ENCODE peak calls at places on chromosomes 3 and 15, in four cellular contexts. X, F, K and I are unnamed samples.

GRCh38 chr15:69530234-69530633 is 77.6 kb downstream of the RPLP1 start:
- DNase-seq in X (no peak), K (no peak), F (no peak), I (no peak)

GRCh38 chr3:65322910-65323309 is 635.1 kb upstream of the ADAMTS9 start:
- DNase-seq in K (no peak), F (no peak), X (no peak), I (no peak)

GRCh38 chr15:76258460-76258859 is 52.8 kb downstream of the ETFA start:
- DNase-seq in K (no peak), X (no peak), F (no peak), I (no peak)

GRCh38 chr3:18428036-18428435 is 2.9 kb upstream of the SATB1 start:
- DNase-seq in K (no peak), X (no peak), F (no peak), I (no peak)

GRCh38 chr3:141454906-141455602 is 31.8 kb upstream of the RASA2 start:
- DNase-seq in X (peak; percentile 83), F (peak; percentile 76), K (peak; percentile 92), I (no peak)

GRCh38 chr3:16319307-16319706 is 54.3 kb downstream of the OXNAD1 start:
- DNase-seq in K (no peak), F (no peak), X (no peak), I (no peak)

GRCh38 chr15:34793071-34793470 is 2.3 kb downstream of the ACTC1 start:
- DNase-seq in F (no peak), K (no peak), X (no peak), I (no peak)

GRCh38 chr3:115986555-115987207 is 363.4 kb downstream of the GAP43 start:
- DNase-seq in F (peak; percentile 32), X (peak; percentile 48), K (peak; percentile 62), I (no peak)

GRCh38 chr3:126908752-126909275 is 74.1 kb upstream of the PLXNA1 start:
- DNase-seq in F (no peak), K (no peak), X (no peak), I (no peak)

GRCh38 chr3:170038434-170039110 is 777 bp downstream of the GPR160 start:
- DNase-seq in F (no peak), K (peak; percentile 25), X (no peak), I (no peak)

GRCh38 chr3:8739757-8740508 is 6.3 kb downstream of the CAV3 start:
- DNase-seq in F (peak; percentile 66), K (peak; percentile 93), X (peak; percentile 81), I (peak; percentile 26)

GRCh38 chr3:47008258-47008671 is 28.8 kb downstream of the NBEAL2 start:
- DNase-seq in K (no peak), X (no peak), F (no peak), I (no peak)

GRCh38 chr3:157865449-157865862 is 240.8 kb downstream of the SHOX2 start:
- DNase-seq in K (no peak), F (no peak), X (no peak), I (no peak)

GRCh38 chr3:11919390-11919789 is 72.7 kb upstream of the TAMM41 start:
- DNase-seq in X (no peak), F (no peak), K (no peak), I (no peak)

GRCh38 chr3:52453496-52454234 is at the start of gene TNNC1:
- DNase-seq in K (no peak), F (no peak), X (no peak), I (no peak)

GRCh38 chr3:132417695-132418520 is 606 bp downstream of the DNAJC13 start:
- DNase-seq in X (peak; percentile 77), K (peak; percentile 81), F (peak; percentile 66), I (peak; percentile 20)

GRCh38 chr15:70200003-70200410 is 102.3 kb upstream of the TLE3 start:
- DNase-seq in X (no peak), K (no peak), F (no peak), I (no peak)

GRCh38 chr3:113147608-113148306 is 63.6 kb upstream of the BOC start:
- DNase-seq in X (no peak), F (no peak), K (no peak), I (no peak)

GRCh38 chr3:49269443-49269842 is 7.6 kb downstream of the C3orf62 start:
- DNase-seq in F (no peak), X (no peak), K (no peak), I (no peak)

GRCh38 chr3:65548848-65549625 is 489.7 kb downstream of the MAGI1 start:
- DNase-seq in X (peak; percentile 33), F (no peak), K (peak; percentile 47), I (no peak)

GRCh38 chr15:62452656-62453055 is 287.6 kb upstream of the C2CD4B start:
- DNase-seq in K (no peak), F (no peak), X (no peak), I (no peak)

GRCh38 chr3:114078126-114078525 is 21.6 kb downstream of the QTRT2 start:
- DNase-seq in F (no peak), K (peak; percentile 2), X (no peak), I (peak; percentile 4)

GRCh38 chr15:65375871-65376552 is 1.8 kb downstream of the IGDCC3 start:
- DNase-seq in F (no peak), X (no peak), K (no peak), I (no peak)

GRCh38 chr3:124422805-124423204 is 307.4 kb upstream of the UMPS start:
- DNase-seq in F (no peak), X (no peak), K (no peak), I (no peak)

GRCh38 chr3:136305879-136306278 is 55.7 kb downstream of the PCCB start:
- DNase-seq in X (peak; percentile 23), F (peak; percentile 14), K (peak; percentile 61), I (peak; percentile 43)

GRCh38 chr15:41886741-41887140 is 7.1 kb downstream of the SPTBN5 start:
- DNase-seq in X (no peak), F (no peak), K (no peak), I (no peak)

GRCh38 chr15:81304226-81304625 is 19.7 kb downstream of the STARD5 start:
- DNase-seq in K (peak; percentile 27), F (peak; percentile 80), X (peak; percentile 82), I (no peak)

GRCh38 chr3:194300392-194300758 is 50.8 kb downstream of the CPN2 start:
- DNase-seq in X (peak; percentile 81), K (peak; percentile 79), F (peak; percentile 75), I (no peak)

GRCh38 chr3:129182390-129183180 is 1.1 kb downstream of the CNBP start:
- DNase-seq in X (peak; percentile 54), F (peak; percentile 46), K (peak; percentile 67), I (no peak)

GRCh38 chr3:127770671-127771370 is 51.5 kb downstream of the MGLL start:
- DNase-seq in X (no peak), F (no peak), K (peak; percentile 28), I (no peak)

GRCh38 chr3:130548356-130548755 is 31.4 kb downstream of the COL6A6 start:
- DNase-seq in F (no peak), K (no peak), X (no peak), I (no peak)

GRCh38 chr3:142053244-142053643 is 96.1 kb downstream of the TFDP2 start:
- DNase-seq in F (no peak), K (peak; percentile 10), X (peak; percentile 1), I (no peak)

GRCh38 chr3:195066441-195066841 is 204.5 kb downstream of the XXYLT1 start:
- DNase-seq in X (no peak), F (no peak), K (no peak), I (no peak)

GRCh38 chr3:43997788-43998373 is 243.8 kb upstream of the TOPAZ1 start:
- DNase-seq in F (no peak), K (peak; percentile 23), X (no peak), I (no peak)

GRCh38 chr3:176120507-176120906 is 1076.8 kb downstream of the TBL1XR1 start:
- DNase-seq in F (no peak), X (no peak), K (no peak), I (no peak)

GRCh38 chr3:196772102-196772501 is 32.4 kb downstream of the PAK2 start:
- DNase-seq in X (no peak), K (no peak), F (no peak), I (no peak)

GRCh38 chr3:196772897-196773296 is 33.2 kb downstream of the PAK2 start:
- DNase-seq in K (no peak), F (no peak), X (no peak), I (no peak)

GRCh38 chr3:196774845-196775422 is 35.3 kb downstream of the PAK2 start:
- DNase-seq in F (peak; percentile 24), K (peak; percentile 87), X (peak; percentile 31), I (no peak)

GRCh38 chr3:196775938-196776337 is 36.3 kb downstream of the PAK2 start:
- DNase-seq in F (no peak), K (no peak), X (no peak), I (no peak)

GRCh38 chr3:196774191-196774820 is 34.6 kb downstream of the PAK2 start:
- DNase-seq in F (no peak), K (peak; percentile 66), X (no peak), I (no peak)
- H3K9me3 ChIP-seq in F (no peaks in the 10 kb centered on the region), K (no peaks in the 10 kb centered on the region), X (no peaks in the 10 kb centered on the region), I (no peaks in the 10 kb centered on the region)

GRCh38 chr3:51391075-51391565 is at the start of gene RBM15B:
- DNase-seq in K (peak; percentile 99), X (peak; percentile 95), F (peak; percentile 90), I (peak; percentile 89)

GRCh38 chr3:51390186-51390585 is 899 bp upstream of the RBM15B start:
- DNase-seq in X (no peak), F (no peak), K (no peak), I (no peak)

GRCh38 chr3:51388286-51389029 is 2.6 kb upstream of the RBM15B start:
- DNase-seq in K (peak; percentile 43), F (no peak), X (no peak), I (no peak)

GRCh38 chr3:51390600-51391074 is 448 bp upstream of the RBM15B start:
- DNase-seq in K (no peak), X (no peak), F (no peak), I (no peak)

GRCh38 chr3:51389423-51390183 is 1.5 kb upstream of the RBM15B start:
- DNase-seq in K (peak; percentile 74), X (peak; percentile 48), F (peak; percentile 20), I (no peak)
- H3K27ac ChIP-seq in K (no peak overlapping the region), X (no peak overlapping the region), F (no peak overlapping the region), I (peak overlapping the region; percentile 11)

DNA sequence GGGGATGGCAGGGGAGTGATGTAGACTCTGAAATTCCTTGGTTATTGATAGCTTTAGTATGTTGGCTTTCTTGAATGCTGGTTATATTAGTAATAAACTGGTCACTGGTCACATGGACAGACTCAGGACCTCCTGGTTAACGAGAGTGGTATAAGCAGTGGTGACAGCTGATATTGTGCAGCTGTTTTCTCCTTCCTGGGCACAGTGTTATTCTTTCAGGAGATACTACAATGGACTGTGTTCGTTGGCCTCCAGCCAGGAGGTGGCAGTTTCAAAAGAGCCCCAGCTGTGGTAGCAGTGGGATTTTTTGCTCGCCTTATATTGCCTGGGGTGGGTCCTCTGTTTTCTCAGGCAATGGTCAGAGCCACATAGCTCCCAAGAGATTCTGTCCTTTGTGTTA is 181.6 kb upstream of the RBMS3 start:
- DNase-seq in X (no peak), F (no peak), K (no peak), I (no peak)
- H3K4me3 ChIP-seq in X (no peak overlapping the region), F (no peak overlapping the region), K (no peak overlapping the region), I (no peak overlapping the region)

DNA sequence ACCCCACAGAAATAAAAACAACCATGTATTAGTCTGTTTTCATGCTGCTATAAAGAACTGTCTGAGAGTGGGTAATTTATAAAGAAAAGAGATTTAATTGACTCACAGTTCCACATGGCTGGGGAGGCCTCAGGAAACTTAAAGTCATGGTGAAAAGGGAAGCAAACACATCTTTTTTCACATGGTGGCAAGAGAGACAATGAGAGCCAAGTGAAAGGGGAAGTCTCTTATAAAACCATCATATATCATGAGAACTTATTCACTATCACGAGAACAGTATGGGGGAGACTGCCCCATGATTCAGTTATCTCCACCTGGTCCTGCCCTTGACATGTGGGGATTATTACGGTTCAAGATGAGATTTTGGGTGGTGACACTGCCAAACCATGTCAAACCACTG is 141.5 kb downstream of the ZMAT3 start:
- DNase-seq in X (no peak), K (no peak), F (no peak), I (no peak)
- H3K9me3 ChIP-seq in X (no peaks in the 10 kb centered on the region), K (no peaks in the 10 kb centered on the region), F (peaks cover 3% of the 10 kb centered on the region), I (no peaks in the 10 kb centered on the region)